ENCODE peak calls at places on chromosomes 6 and 20, in five cellular contexts. One of them, this sample, is unnamed.

GRCh38 chr20:5657190-5657872 is 92.9 kb upstream of the SHLD1 start:
- DNase-seq in activated T-helper 1 cell treated with anti-CD3 and anti-CD28 coated beads, Interleukin-2, amount 50 U/mL, for 16 hours: no peak
- DNase-seq in posterior vena cava: peak
- DNase-seq in GM19239: no peak
- DNase-seq in myocyte: peak
- DNase-seq in this sample: no peak

GRCh38 chr6:3987072-3987471 is 91.9 kb downstream of the FAM217A start:
- DNase-seq in activated T-helper 1 cell treated with anti-CD3 and anti-CD28 coated beads, Interleukin-2, amount 50 U/mL, for 16 hours: no peak
- DNase-seq in posterior vena cava: no peak
- DNase-seq in GM19239: no peak
- DNase-seq in myocyte: no peak
- DNase-seq in this sample: no peak

GRCh38 chr6:128827675-128828464 is 55.1 kb upstream of the LAMA2 start:
- DNase-seq in activated T-helper 1 cell treated with anti-CD3 and anti-CD28 coated beads, Interleukin-2, amount 50 U/mL, for 16 hours: no peak
- DNase-seq in posterior vena cava: no peak
- DNase-seq in GM19239: no peak
- DNase-seq in myocyte: peak
- DNase-seq in this sample: no peak

GRCh38 chr6:6319947-6320811 is at the start of gene F13A1:
- DNase-seq in activated T-helper 1 cell treated with anti-CD3 and anti-CD28 coated beads, Interleukin-2, amount 50 U/mL, for 16 hours: no peak
- DNase-seq in posterior vena cava: peak
- DNase-seq in GM19239: no peak
- DNase-seq in myocyte: no peak
- DNase-seq in this sample: no peak

GRCh38 chr6:139625998-139626975 is 251.8 kb upstream of the CITED2 start:
- DNase-seq in activated T-helper 1 cell treated with anti-CD3 and anti-CD28 coated beads, Interleukin-2, amount 50 U/mL, for 16 hours: no peak
- DNase-seq in posterior vena cava: no peak
- DNase-seq in GM19239: no peak
- DNase-seq in myocyte: no peak
- DNase-seq in this sample: no peak

GRCh38 chr20:32007787-32008616 is 2.2 kb upstream of the CCM2L start:
- DNase-seq in activated T-helper 1 cell treated with anti-CD3 and anti-CD28 coated beads, Interleukin-2, amount 50 U/mL, for 16 hours: no peak
- DNase-seq in posterior vena cava: peak
- DNase-seq in GM19239: no peak
- DNase-seq in myocyte: no peak
- DNase-seq in this sample: no peak

GRCh38 chr6:113971786-113972185 is 838 bp upstream of the HDAC2 start:
- DNase-seq in activated T-helper 1 cell treated with anti-CD3 and anti-CD28 coated beads, Interleukin-2, amount 50 U/mL, for 16 hours: no peak
- DNase-seq in posterior vena cava: no peak
- DNase-seq in GM19239: no peak
- DNase-seq in myocyte: peak
- DNase-seq in this sample: no peak

GRCh38 chr20:22515264-22515663 is 69.1 kb downstream of the FOXA2 start:
- DNase-seq in activated T-helper 1 cell treated with anti-CD3 and anti-CD28 coated beads, Interleukin-2, amount 50 U/mL, for 16 hours: no peak
- DNase-seq in posterior vena cava: no peak
- DNase-seq in GM19239: no peak
- DNase-seq in myocyte: no peak
- DNase-seq in this sample: no peak

GRCh38 chr20:17693534-17694001 is 6.2 kb upstream of the BANF2 start:
- DNase-seq in activated T-helper 1 cell treated with anti-CD3 and anti-CD28 coated beads, Interleukin-2, amount 50 U/mL, for 16 hours: no peak
- DNase-seq in posterior vena cava: no peak
- DNase-seq in GM19239: no peak
- DNase-seq in myocyte: no peak
- DNase-seq in this sample: no peak

GRCh38 chr20:46174469-46175126 is 56.5 kb downstream of the CD40 start:
- DNase-seq in activated T-helper 1 cell treated with anti-CD3 and anti-CD28 coated beads, Interleukin-2, amount 50 U/mL, for 16 hours: peak
- DNase-seq in posterior vena cava: peak
- DNase-seq in GM19239: peak
- DNase-seq in myocyte: peak
- DNase-seq in this sample: peak

GRCh38 chr6:75611702-75612375 is 10.2 kb downstream of the SENP6 start:
- DNase-seq in activated T-helper 1 cell treated with anti-CD3 and anti-CD28 coated beads, Interleukin-2, amount 50 U/mL, for 16 hours: no peak
- DNase-seq in posterior vena cava: no peak
- DNase-seq in GM19239: no peak
- DNase-seq in myocyte: no peak
- DNase-seq in this sample: peak

GRCh38 chr6:56259682-56260081 is 12.3 kb upstream of the COL21A1 start:
- DNase-seq in activated T-helper 1 cell treated with anti-CD3 and anti-CD28 coated beads, Interleukin-2, amount 50 U/mL, for 16 hours: no peak
- DNase-seq in posterior vena cava: no peak
- DNase-seq in GM19239: no peak
- DNase-seq in myocyte: peak
- DNase-seq in this sample: no peak

GRCh38 chr6:71466362-71466761 is 177.8 kb downstream of the OGFRL1 start:
- DNase-seq in activated T-helper 1 cell treated with anti-CD3 and anti-CD28 coated beads, Interleukin-2, amount 50 U/mL, for 16 hours: no peak
- DNase-seq in posterior vena cava: no peak
- DNase-seq in GM19239: no peak
- DNase-seq in myocyte: no peak
- DNase-seq in this sample: no peak

GRCh38 chr20:11917663-11918062 is at the start of gene BTBD3:
- DNase-seq in activated T-helper 1 cell treated with anti-CD3 and anti-CD28 coated beads, Interleukin-2, amount 50 U/mL, for 16 hours: no peak
- DNase-seq in posterior vena cava: no peak
- DNase-seq in GM19239: no peak
- DNase-seq in myocyte: peak
- DNase-seq in this sample: no peak

GRCh38 chr20:7180261-7181045 is 413.0 kb downstream of the BMP2 start:
- DNase-seq in activated T-helper 1 cell treated with anti-CD3 and anti-CD28 coated beads, Interleukin-2, amount 50 U/mL, for 16 hours: no peak
- DNase-seq in posterior vena cava: no peak
- DNase-seq in GM19239: no peak
- DNase-seq in myocyte: no peak
- DNase-seq in this sample: no peak

GRCh38 chr6:30450908-30451818 is 38.1 kb upstream of the HLA-E start:
- DNase-seq in activated T-helper 1 cell treated with anti-CD3 and anti-CD28 coated beads, Interleukin-2, amount 50 U/mL, for 16 hours: no peak
- DNase-seq in posterior vena cava: peak
- DNase-seq in GM19239: peak
- DNase-seq in myocyte: peak
- DNase-seq in this sample: peak

GRCh38 chr6:94254689-94255088 is 835.3 kb upstream of the EPHA7 start:
- DNase-seq in activated T-helper 1 cell treated with anti-CD3 and anti-CD28 coated beads, Interleukin-2, amount 50 U/mL, for 16 hours: no peak
- DNase-seq in posterior vena cava: no peak
- DNase-seq in GM19239: no peak
- DNase-seq in myocyte: peak
- DNase-seq in this sample: no peak